ENCODE peak calls at places on chromosomes 6 and 20, in four cellular contexts. One of them, this sample, is unnamed.

GRCh38 chr6:136859430-136859829 is 37.0 kb downstream of the PEX7 start:
- DNase-seq in stimulated activated naive B cell treated with anti-CD40 and anti-IgM and Interleukin-4, amounts not matched to agents 10 μg/mL and 1 μg/mL and 100 μg/mL, for 72 hours: no peak
- DNase-seq in stimulated activated CD8-positive, alpha-beta memory T cell treated with anti-CD3 and anti-CD28 coated beads, Interleukin-7, amount 100 ng/mL, for 48 hours: no peak
- DNase-seq in neuronal stem cell: no peak
- DNase-seq in this sample: no peak

GRCh38 chr20:58818585-58819285 is 32.0 kb downstream of the GNAS-AS1 start:
- DNase-seq in neuronal stem cell: no peak
- DNase-seq in stimulated activated CD8-positive, alpha-beta memory T cell treated with anti-CD3 and anti-CD28 coated beads, Interleukin-7, amount 100 ng/mL, for 48 hours: peak
- DNase-seq in stimulated activated naive B cell treated with anti-CD40 and anti-IgM and Interleukin-4, amounts not matched to agents 10 μg/mL and 1 μg/mL and 100 μg/mL, for 72 hours: no peak
- DNase-seq in this sample: no peak

GRCh38 chr6:162063666-162064065 is 663.9 kb downstream of the PRKN start:
- DNase-seq in neuronal stem cell: no peak
- DNase-seq in stimulated activated naive B cell treated with anti-CD40 and anti-IgM and Interleukin-4, amounts not matched to agents 10 μg/mL and 1 μg/mL and 100 μg/mL, for 72 hours: no peak
- DNase-seq in stimulated activated CD8-positive, alpha-beta memory T cell treated with anti-CD3 and anti-CD28 coated beads, Interleukin-7, amount 100 ng/mL, for 48 hours: no peak
- DNase-seq in this sample: no peak

GRCh38 chr20:2102585-2103453 is 1.2 kb downstream of the STK35 start:
- DNase-seq in stimulated activated naive B cell treated with anti-CD40 and anti-IgM and Interleukin-4, amounts not matched to agents 10 μg/mL and 1 μg/mL and 100 μg/mL, for 72 hours: peak
- DNase-seq in stimulated activated CD8-positive, alpha-beta memory T cell treated with anti-CD3 and anti-CD28 coated beads, Interleukin-7, amount 100 ng/mL, for 48 hours: peak
- DNase-seq in neuronal stem cell: peak
- DNase-seq in this sample: peak

GRCh38 chr20:62739581-62740285 is 31.1 kb downstream of the NTSR1 start:
- DNase-seq in stimulated activated CD8-positive, alpha-beta memory T cell treated with anti-CD3 and anti-CD28 coated beads, Interleukin-7, amount 100 ng/mL, for 48 hours: peak
- DNase-seq in stimulated activated naive B cell treated with anti-CD40 and anti-IgM and Interleukin-4, amounts not matched to agents 10 μg/mL and 1 μg/mL and 100 μg/mL, for 72 hours: no peak
- DNase-seq in neuronal stem cell: no peak
- DNase-seq in this sample: peak

GRCh38 chr6:87243812-87244211 is 78.6 kb upstream of the SMIM8 start:
- DNase-seq in neuronal stem cell: no peak
- DNase-seq in stimulated activated naive B cell treated with anti-CD40 and anti-IgM and Interleukin-4, amounts not matched to agents 10 μg/mL and 1 μg/mL and 100 μg/mL, for 72 hours: no peak
- DNase-seq in stimulated activated CD8-positive, alpha-beta memory T cell treated with anti-CD3 and anti-CD28 coated beads, Interleukin-7, amount 100 ng/mL, for 48 hours: no peak
- DNase-seq in this sample: no peak

GRCh38 chr20:45836841-45837240 is 3.2 kb downstream of the SNX21 start:
- DNase-seq in stimulated activated naive B cell treated with anti-CD40 and anti-IgM and Interleukin-4, amounts not matched to agents 10 μg/mL and 1 μg/mL and 100 μg/mL, for 72 hours: no peak
- DNase-seq in neuronal stem cell: no peak
- DNase-seq in stimulated activated CD8-positive, alpha-beta memory T cell treated with anti-CD3 and anti-CD28 coated beads, Interleukin-7, amount 100 ng/mL, for 48 hours: no peak
- DNase-seq in this sample: no peak

GRCh38 chr6:167665698-167666380 is 160.9 kb upstream of the AFDN start:
- DNase-seq in stimulated activated naive B cell treated with anti-CD40 and anti-IgM and Interleukin-4, amounts not matched to agents 10 μg/mL and 1 μg/mL and 100 μg/mL, for 72 hours: no peak
- DNase-seq in neuronal stem cell: no peak
- DNase-seq in stimulated activated CD8-positive, alpha-beta memory T cell treated with anti-CD3 and anti-CD28 coated beads, Interleukin-7, amount 100 ng/mL, for 48 hours: no peak
- DNase-seq in this sample: no peak

GRCh38 chr6:10202111-10202510 is 212.8 kb downstream of the TFAP2A start:
- DNase-seq in neuronal stem cell: no peak
- DNase-seq in stimulated activated naive B cell treated with anti-CD40 and anti-IgM and Interleukin-4, amounts not matched to agents 10 μg/mL and 1 μg/mL and 100 μg/mL, for 72 hours: no peak
- DNase-seq in stimulated activated CD8-positive, alpha-beta memory T cell treated with anti-CD3 and anti-CD28 coated beads, Interleukin-7, amount 100 ng/mL, for 48 hours: no peak
- DNase-seq in this sample: no peak

GRCh38 chr6:111952326-111952725 is 79.1 kb upstream of the FYN start:
- DNase-seq in stimulated activated naive B cell treated with anti-CD40 and anti-IgM and Interleukin-4, amounts not matched to agents 10 μg/mL and 1 μg/mL and 100 μg/mL, for 72 hours: no peak
- DNase-seq in neuronal stem cell: no peak
- DNase-seq in stimulated activated CD8-positive, alpha-beta memory T cell treated with anti-CD3 and anti-CD28 coated beads, Interleukin-7, amount 100 ng/mL, for 48 hours: no peak
- DNase-seq in this sample: no peak

GRCh38 chr20:10806539-10806938 is 132.7 kb upstream of the JAG1 start:
- DNase-seq in neuronal stem cell: no peak
- DNase-seq in stimulated activated naive B cell treated with anti-CD40 and anti-IgM and Interleukin-4, amounts not matched to agents 10 μg/mL and 1 μg/mL and 100 μg/mL, for 72 hours: no peak
- DNase-seq in stimulated activated CD8-positive, alpha-beta memory T cell treated with anti-CD3 and anti-CD28 coated beads, Interleukin-7, amount 100 ng/mL, for 48 hours: no peak
- DNase-seq in this sample: no peak

GRCh38 chr6:51827580-51827979 is 259.8 kb downstream of the PKHD1 start:
- DNase-seq in stimulated activated naive B cell treated with anti-CD40 and anti-IgM and Interleukin-4, amounts not matched to agents 10 μg/mL and 1 μg/mL and 100 μg/mL, for 72 hours: no peak
- DNase-seq in neuronal stem cell: no peak
- DNase-seq in stimulated activated CD8-positive, alpha-beta memory T cell treated with anti-CD3 and anti-CD28 coated beads, Interleukin-7, amount 100 ng/mL, for 48 hours: no peak
- DNase-seq in this sample: no peak

GRCh38 chr6:158057213-158057987 is 75.7 kb downstream of the SYNJ2 start:
- DNase-seq in stimulated activated naive B cell treated with anti-CD40 and anti-IgM and Interleukin-4, amounts not matched to agents 10 μg/mL and 1 μg/mL and 100 μg/mL, for 72 hours: peak
- DNase-seq in neuronal stem cell: no peak
- DNase-seq in stimulated activated CD8-positive, alpha-beta memory T cell treated with anti-CD3 and anti-CD28 coated beads, Interleukin-7, amount 100 ng/mL, for 48 hours: peak
- DNase-seq in this sample: peak

GRCh38 chr20:11432407-11432806 is 485.3 kb upstream of the BTBD3 start:
- DNase-seq in neuronal stem cell: no peak
- DNase-seq in stimulated activated naive B cell treated with anti-CD40 and anti-IgM and Interleukin-4, amounts not matched to agents 10 μg/mL and 1 μg/mL and 100 μg/mL, for 72 hours: no peak
- DNase-seq in stimulated activated CD8-positive, alpha-beta memory T cell treated with anti-CD3 and anti-CD28 coated beads, Interleukin-7, amount 100 ng/mL, for 48 hours: no peak
- DNase-seq in this sample: no peak

GRCh38 chr6:120852293-120852849 is 481.9 kb downstream of the TBC1D32 start:
- DNase-seq in stimulated activated naive B cell treated with anti-CD40 and anti-IgM and Interleukin-4, amounts not matched to agents 10 μg/mL and 1 μg/mL and 100 μg/mL, for 72 hours: no peak
- DNase-seq in stimulated activated CD8-positive, alpha-beta memory T cell treated with anti-CD3 and anti-CD28 coated beads, Interleukin-7, amount 100 ng/mL, for 48 hours: no peak
- DNase-seq in neuronal stem cell: no peak
- DNase-seq in this sample: no peak

GRCh38 chr6:165649701-165650137 is 13.3 kb downstream of the PDE10A start:
- DNase-seq in stimulated activated CD8-positive, alpha-beta memory T cell treated with anti-CD3 and anti-CD28 coated beads, Interleukin-7, amount 100 ng/mL, for 48 hours: no peak
- DNase-seq in stimulated activated naive B cell treated with anti-CD40 and anti-IgM and Interleukin-4, amounts not matched to agents 10 μg/mL and 1 μg/mL and 100 μg/mL, for 72 hours: no peak
- DNase-seq in neuronal stem cell: no peak
- DNase-seq in this sample: no peak

GRCh38 chr20:54257090-54257816 is 49.4 kb downstream of the PFDN4 start:
- DNase-seq in stimulated activated CD8-positive, alpha-beta memory T cell treated with anti-CD3 and anti-CD28 coated beads, Interleukin-7, amount 100 ng/mL, for 48 hours: no peak
- DNase-seq in stimulated activated naive B cell treated with anti-CD40 and anti-IgM and Interleukin-4, amounts not matched to agents 10 μg/mL and 1 μg/mL and 100 μg/mL, for 72 hours: no peak
- DNase-seq in neuronal stem cell: no peak
- DNase-seq in this sample: no peak

GRCh38 chr6:163177892-163178420 is 236.6 kb upstream of the QKI start:
- DNase-seq in stimulated activated CD8-positive, alpha-beta memory T cell treated with anti-CD3 and anti-CD28 coated beads, Interleukin-7, amount 100 ng/mL, for 48 hours: no peak
- DNase-seq in neuronal stem cell: no peak
- DNase-seq in stimulated activated naive B cell treated with anti-CD40 and anti-IgM and Interleukin-4, amounts not matched to agents 10 μg/mL and 1 μg/mL and 100 μg/mL, for 72 hours: no peak
- DNase-seq in this sample: no peak

GRCh38 chr6:8277769-8278168 is 157.6 kb downstream of the SLC35B3 start:
- DNase-seq in neuronal stem cell: no peak
- DNase-seq in stimulated activated naive B cell treated with anti-CD40 and anti-IgM and Interleukin-4, amounts not matched to agents 10 μg/mL and 1 μg/mL and 100 μg/mL, for 72 hours: no peak
- DNase-seq in stimulated activated CD8-positive, alpha-beta memory T cell treated with anti-CD3 and anti-CD28 coated beads, Interleukin-7, amount 100 ng/mL, for 48 hours: no peak
- DNase-seq in this sample: no peak

GRCh38 chr20:37804584-37805566 is 98.1 kb upstream of the VSTM2L start:
- DNase-seq in stimulated activated CD8-positive, alpha-beta memory T cell treated with anti-CD3 and anti-CD28 coated beads, Interleukin-7, amount 100 ng/mL, for 48 hours: no peak
- DNase-seq in neuronal stem cell: no peak
- DNase-seq in stimulated activated naive B cell treated with anti-CD40 and anti-IgM and Interleukin-4, amounts not matched to agents 10 μg/mL and 1 μg/mL and 100 μg/mL, for 72 hours: peak
- DNase-seq in this sample: no peak

This sample was measured in 8988T.